ENCODE peak calls at places on chromosome 9, in four cellular contexts. K is esophagus squamous epithelium, E is dorsolateral prefrontal cortex, C is cardiac muscle cell. P is an unnamed sample.

GRCh38 chr9:35691757-35692301 is 2.1 kb upstream of the TPM2 start:
- DNase-seq in E (no peak), C (no peak), K (no peak), P (no peak)

GRCh38 chr9:107760469-107761242 is 271.1 kb upstream of the KLF4 start:
- DNase-seq in C (no peak), E (no peak), K (no peak), P (peak)

GRCh38 chr9:130305381-130305780 is 39.8 kb downstream of the HMCN2 start:
- DNase-seq in E (no peak), C (peak), K (no peak), P (no peak)

GRCh38 chr9:81022177-81022576 is 667.2 kb downstream of the TLE1 start:
- DNase-seq in C (peak), E (no peak), K (no peak), P (no peak)

GRCh38 chr9:5578698-5579085 is 50.2 kb upstream of the RIC1 start:
- DNase-seq in E (no peak), K (no peak), C (no peak), P (no peak)

GRCh38 chr9:87062706-87063105 is 115.4 kb upstream of the GAS1 start:
- DNase-seq in C (peak), E (no peak), K (no peak), P (no peak)

GRCh38 chr9:34484678-34485077 is 26.1 kb downstream of the DNAI1 start:
- DNase-seq in C (no peak), K (no peak), E (no peak), P (no peak)

GRCh38 chr9:28801144-28801799 is 1228.0 kb upstream of the C9orf72 start:
- DNase-seq in E (no peak), K (no peak), C (no peak), P (no peak)

GRCh38 chr9:136995772-136996308 is 528 bp downstream of the CLIC3 start:
- DNase-seq in K (no peak), E (no peak), C (no peak), P (no peak)

GRCh38 chr9:123724211-123724831 is 205.6 kb downstream of the DENND1A start:
- DNase-seq in C (peak), K (no peak), E (no peak), P (no peak)

GRCh38 chr9:22169732-22170131 is 160.6 kb upstream of the CDKN2B start:
- DNase-seq in E (no peak), C (no peak), K (no peak), P (peak)

GRCh38 chr9:97507585-97507984 is 6.1 kb downstream of the TMOD1 start:
- DNase-seq in K (no peak), C (no peak), E (no peak), P (no peak)

GRCh38 chr9:112380771-112381181 is 868 bp downstream of the HSDL2 start:
- DNase-seq in K (no peak), E (no peak), C (peak), P (no peak)

GRCh38 chr9:132002827-132003704 is 76.6 kb downstream of the MED27 start:
- DNase-seq in C (no peak), E (no peak), K (no peak), P (no peak)

GRCh38 chr9:135381911-135382310 is 97.7 kb upstream of the PPP1R26 start:
- DNase-seq in K (no peak), E (no peak), C (no peak), P (no peak)

GRCh38 chr9:94824913-94825619 is 98.6 kb downstream of the AOPEP start:
- DNase-seq in K (no peak), E (no peak), C (no peak), P (no peak)

GRCh38 chr9:10050016-10050415 is 562.8 kb downstream of the PTPRD start:
- DNase-seq in C (no peak), E (no peak), K (no peak), P (no peak)

GRCh38 chr9:99184073-99184426 is 37.7 kb downstream of the ALG2 start:
- DNase-seq in E (no peak), K (no peak), C (no peak), P (no peak)

GRCh38 chr9:131645078-131645776 is 94.6 kb downstream of the RAPGEF1 start:
- DNase-seq in K (no peak), C (no peak), E (no peak), P (no peak)

GRCh38 chr9:37029776-37030590 is 4.1 kb downstream of the PAX5 start:
- DNase-seq in E (no peak), K (no peak), C (no peak), P (no peak)